ENCODE peak calls at places on chromosome 17, in seven cellular contexts. Q, O, D, H, B, I and R are unnamed samples.

GRCh38 chr17:35094902-35095301 is 24.8 kb downstream of the RAD51D start:
- DNase-seq in D (peak), B (no peak), H (peak), I (peak), Q (peak), O (no peak), R (no peak)

GRCh38 chr17:28524476-28525415 is 18.6 kb downstream of the FOXN1 start:
- DNase-seq in B (no peak), O (no peak), H (peak), Q (peak), D (peak), I (peak), R (no peak)

GRCh38 chr17:57672205-57672632 is 72.9 kb downstream of the CCDC182 start:
- DNase-seq in Q (peak), D (peak), B (peak), I (no peak), H (peak), O (no peak), R (no peak)

GRCh38 chr17:45293413-45294211 is 23.2 kb downstream of the MAP3K14 start:
- DNase-seq in B (no peak), Q (peak), I (peak), O (no peak), D (peak), H (peak), R (no peak)

GRCh38 chr17:48555183-48555615 is 10.3 kb upstream of the HOXB2 start:
- DNase-seq in I (peak), O (no peak), D (no peak), H (peak), Q (peak), B (peak), R (no peak)

GRCh38 chr17:66633322-66633965 is 201.5 kb upstream of the CACNG5 start:
- DNase-seq in I (no peak), D (peak), Q (peak), B (no peak), H (peak), O (no peak), R (no peak)

GRCh38 chr17:33811006-33811760 is 443.9 kb upstream of the CCL2 start:
- DNase-seq in D (no peak), Q (no peak), O (no peak), I (no peak), H (no peak), B (no peak), R (no peak)

GRCh38 chr17:42509409-42509808 is 26.6 kb upstream of the NAGLU start:
- DNase-seq in Q (no peak), O (no peak), B (no peak), I (no peak), H (no peak), D (no peak), R (no peak)

GRCh38 chr17:73718912-73719311 is 74.7 kb upstream of the SDK2 start:
- DNase-seq in I (no peak), Q (no peak), H (no peak), B (no peak), D (no peak), O (no peak), R (no peak)

GRCh38 chr17:80463784-80464400 is 12.5 kb downstream of the NPTX1 start:
- DNase-seq in Q (no peak), H (no peak), O (no peak), I (no peak), B (no peak), D (no peak), R (no peak)

GRCh38 chr17:46772013-46772878 is 46.2 kb downstream of the WNT3 start:
- DNase-seq in H (no peak), O (peak), I (no peak), Q (peak), D (peak), B (peak), R (no peak)

GRCh38 chr17:77325826-77326581 is 185.2 kb downstream of the SEC14L1 start:
- DNase-seq in B (no peak), O (peak), Q (no peak), D (peak), H (no peak), I (no peak), R (no peak)

GRCh38 chr17:81482673-81483072 is 29.9 kb downstream of the ACTG1 start:
- DNase-seq in D (no peak), Q (no peak), I (no peak), O (no peak), B (no peak), H (no peak), R (no peak)

GRCh38 chr17:73342549-73343167 is 30.9 kb upstream of the CDC42EP4 start:
- DNase-seq in I (no peak), O (peak), Q (peak), H (peak), B (no peak), D (peak), R (no peak)

GRCh38 chr17:18917506-18918032 is 34.4 kb upstream of the SLC5A10 start:
- DNase-seq in D (no peak), I (no peak), B (no peak), H (no peak), Q (peak), O (no peak), R (no peak)

GRCh38 chr17:27609606-27610303 is 21.2 kb upstream of the LGALS9 start:
- DNase-seq in D (peak), O (peak), B (no peak), H (peak), Q (peak), I (no peak), R (no peak)